ENCODE peak calls at places on chromosome 16, in eight cellular contexts. Y is ovary, I is IMR-90, L is uterus, B is transverse colon, Q is testis, T is suprapubic skin, E is right lobe of liver. V is an unnamed sample.
A peak's percentile ranks its signal among the peaks of the same experiment; 100 is the strongest.

GRCh38 chr16:85983064-85983463 is 84.1 kb downstream of the IRF8 start:
- DNase-seq in E (no peak), B (no peak), L (no peak), I (no peak), T (peak; percentile 39), Q (no peak), Y (no peak), V (peak; percentile 51)

GRCh38 chr16:88430185-88430523 is 22.9 kb upstream of the ZFPM1 start:
- DNase-seq in T (no peak), L (no peak), I (no peak), E (no peak), Q (no peak), Y (no peak), B (no peak), V (no peak)

GRCh38 chr16:9709221-9709620 is 473.0 kb downstream of the GRIN2A start:
- DNase-seq in Y (no peak), E (no peak), T (no peak), B (no peak), Q (no peak), I (no peak), L (no peak), V (no peak)

GRCh38 chr16:87129771-87130170 is 187.4 kb downstream of the C16orf95 start:
- DNase-seq in Y (no peak), L (no peak), B (no peak), Q (no peak), E (no peak), T (no peak), I (peak; percentile 37), V (peak; percentile 43)

GRCh38 chr16:26889751-26890150 is 177.0 kb upstream of the C16orf82 start:
- DNase-seq in I (no peak), Q (no peak), Y (no peak), L (no peak), E (no peak), T (no peak), B (no peak), V (no peak)

GRCh38 chr16:65070831-65071230 is 51.0 kb downstream of the CDH11 start:
- DNase-seq in I (peak; percentile 99), L (peak; percentile 76), B (peak; percentile 52), Y (peak; percentile 73), E (no peak), Q (peak; percentile 81), T (peak; percentile 76), V (peak; percentile 80)

GRCh38 chr16:2841606-2842339 is 11.7 kb downstream of the ZG16B start:
- DNase-seq in E (peak; percentile 39), Y (no peak), B (no peak), Q (no peak), L (no peak), T (no peak), I (no peak), V (peak; percentile 58)

GRCh38 chr16:53372942-53373871 is 61.1 kb upstream of the RBL2 start:
- DNase-seq in Y (no peak), B (peak; percentile 76), I (no peak), Q (peak; percentile 69), T (no peak), L (no peak), E (peak; percentile 81), V (no peak)

GRCh38 chr16:28321700-28322411 is 29.5 kb downstream of the SBK1 start:
- DNase-seq in Q (peak; percentile 49), L (no peak), E (peak; percentile 54), T (no peak), B (peak; percentile 35), I (peak; percentile 9), Y (no peak), V (no peak)

GRCh38 chr16:23469814-23470213 is 16.8 kb upstream of the COG7 start:
- DNase-seq in B (no peak), T (no peak), E (no peak), L (no peak), I (peak; percentile 54), Q (no peak), Y (no peak), V (no peak)

GRCh38 chr16:30472328-30472942 is at the start of gene ITGAL:
- DNase-seq in E (peak; percentile 86), I (no peak), T (no peak), B (peak; percentile 72), Y (no peak), L (no peak), Q (peak; percentile 24), V (peak; percentile 72)

GRCh38 chr16:80427800-80428199 is 113.0 kb upstream of the DYNLRB2 start:
- DNase-seq in Y (no peak), Q (no peak), T (no peak), I (no peak), B (no peak), L (no peak), E (no peak), V (no peak)

GRCh38 chr16:80437707-80438106 is 103.1 kb upstream of the DYNLRB2 start:
- DNase-seq in L (no peak), Y (no peak), E (no peak), Q (no peak), T (no peak), I (no peak), B (no peak), V (no peak)

GRCh38 chr16:80436510-80436909 is 104.3 kb upstream of the DYNLRB2 start:
- DNase-seq in B (no peak), Q (no peak), E (no peak), T (no peak), L (no peak), I (no peak), Y (no peak), V (no peak)

GRCh38 chr16:80433617-80434016 is 107.2 kb upstream of the DYNLRB2 start:
- DNase-seq in B (no peak), E (no peak), L (no peak), T (no peak), I (no peak), Q (no peak), Y (no peak), V (no peak)
- H3K27ac ChIP-seq in B (no peak overlapping the region), E (no peak overlapping the region), L (no peak overlapping the region), T (no peak overlapping the region), I (no peak overlapping the region), Q (no peak overlapping the region), Y (no peak overlapping the region), V (no peak overlapping the region)

GRCh38 chr16:89973654-89974335 is 25.2 kb downstream of the DEF8 start:
- DNase-seq in I (no peak), E (no peak), Q (no peak), Y (no peak), L (no peak), T (no peak), B (peak; percentile 32), V (no peak)
- TF ChIP-seq POLR2A in I (no peak), E (no peak), Q (no peak), Y (no peak), L (no peak), T (no peak), B (no peak), V (no peak)

GRCh38 chr16:67966549-67967182 is 1.8 kb downstream of the SLC12A4 start:
- DNase-seq in Q (peak; percentile 58), T (peak; percentile 62), L (no peak), Y (no peak), I (no peak), B (no peak), E (no peak), V (no peak)
- H3K27ac ChIP-seq in Q (peak overlapping the region; percentile 47), T (peak overlapping the region; percentile 95), L (peak overlapping the region; percentile 94), Y (peak overlapping the region; percentile 34), I (peak overlapping the region; percentile 99), B (peak overlapping the region; percentile 94), E (no peak overlapping the region), V (peak overlapping the region; percentile 98)

GRCh38 chr16:66927918-66928649 is 2.7 kb upstream of the RRAD start:
- DNase-seq in L (no peak), E (no peak), T (no peak), B (no peak), I (peak; percentile 50), Q (no peak), Y (no peak), V (no peak)
- TF ChIP-seq POLR2A in L (no peak), E (no peak), T (no peak), B (no peak), I (no peak), Q (no peak), Y (no peak), V (no peak)

DNA sequence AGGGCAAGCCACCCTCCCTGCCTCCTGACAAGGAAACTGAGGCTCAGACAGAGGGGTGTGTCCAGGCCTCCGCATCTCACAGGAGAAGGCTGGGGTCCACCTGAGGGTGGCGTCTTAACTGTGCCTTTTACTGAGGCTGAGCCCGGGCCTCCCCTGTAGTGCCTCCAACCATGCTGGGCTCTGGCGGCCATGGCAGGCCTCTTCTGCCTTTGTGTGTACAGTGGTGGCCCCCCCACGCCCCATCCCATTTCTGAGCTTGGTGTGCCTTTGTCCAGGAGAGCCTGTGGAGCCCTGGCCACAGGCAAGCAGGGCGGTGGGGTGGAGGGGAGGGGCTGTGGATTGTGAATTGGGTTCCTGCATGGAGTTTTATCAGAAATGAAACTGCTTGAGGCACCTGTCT is 31.2 kb downstream of the MGRN1 start:
- DNase-seq in L (no peak), Q (no peak), E (no peak), I (no peak), B (no peak), Y (no peak), T (no peak), V (no peak)
- H3K27ac ChIP-seq in L (no peak overlapping the region), Q (no peak overlapping the region), E (no peak overlapping the region), I (no peak overlapping the region), B (no peak overlapping the region), Y (no peak overlapping the region), T (no peak overlapping the region), V (no peak overlapping the region)

GRCh38 chr16:57244767-57245471 is at the start of gene ARL2BP:
- DNase-seq in E (peak; percentile 99), L (peak; percentile 97), Q (peak; percentile 99), I (peak; percentile 96), T (peak; percentile 99), Y (peak; percentile 97), B (peak; percentile 99), V (peak; percentile 99)
- TF ChIP-seq POLR2A in E (peak; percentile 89), L (peak; percentile 86), Q (peak; percentile 65), I (peak; percentile 72), T (peak; percentile 60), Y (peak; percentile 64), B (peak; percentile 84), V (peak; percentile 89)

GRCh38 chr16:56384074-56384721 is 41.1 kb downstream of the AMFR start:
- DNase-seq in Q (no peak), L (no peak), T (no peak), Y (no peak), E (no peak), I (no peak), B (no peak), V (no peak)

GRCh38 chr16:56382459-56382858 is 42.9 kb downstream of the AMFR start:
- DNase-seq in I (no peak), E (no peak), L (no peak), Y (no peak), B (no peak), T (no peak), Q (no peak), V (no peak)

GRCh38 chr16:56388209-56388608 is 37.1 kb downstream of the AMFR start:
- DNase-seq in Y (no peak), B (no peak), T (no peak), I (peak; percentile 84), Q (no peak), L (no peak), E (no peak), V (no peak)

DNA sequence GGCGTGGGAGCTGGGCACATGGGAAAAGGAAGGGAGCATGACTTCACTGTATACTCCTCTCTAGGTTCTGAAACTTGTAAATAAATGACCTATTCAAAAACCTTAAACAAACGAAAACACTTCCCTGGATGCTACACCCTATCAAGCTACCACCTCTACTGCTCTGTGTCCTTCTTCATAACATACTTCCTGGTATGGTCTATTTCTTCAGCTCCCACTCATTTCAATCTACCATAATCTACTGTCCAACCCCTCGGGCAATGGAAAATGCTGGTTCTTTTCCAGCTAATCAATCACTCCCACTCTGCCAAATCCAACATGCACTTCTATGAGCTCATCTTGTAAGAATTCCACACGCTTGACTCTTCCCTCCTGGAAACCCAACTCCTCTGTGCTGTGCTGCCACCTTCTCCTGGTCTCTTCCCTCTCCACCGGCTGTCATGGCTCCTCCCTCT is 42.4 kb downstream of the AMFR start:
- DNase-seq in B (no peak), Q (no peak), E (no peak), L (no peak), Y (no peak), I (peak; percentile 87), T (no peak), V (no peak)
- H3K27ac ChIP-seq in B (no peak overlapping the region), Q (no peak overlapping the region), E (peak overlapping the region; percentile 85), L (no peak overlapping the region), Y (no peak overlapping the region), I (no peak overlapping the region), T (no peak overlapping the region), V (no peak overlapping the region)